ENCODE peak calls at places on chromosomes 4 and X, in four cellular contexts. One of them, this sample, is unnamed.

GRCh38 chr4:81398379-81398778 is 73.3 kb downstream of the RASGEF1B start:
- DNase-seq in GM23338: no peak
- DNase-seq in omental fat pad: no peak
- DNase-seq in OCI-LY7: no peak
- DNase-seq in this sample: no peak

GRCh38 chr4:103415801-103416200 is 217.7 kb upstream of the CENPE start:
- DNase-seq in GM23338: no peak
- DNase-seq in omental fat pad: no peak
- DNase-seq in OCI-LY7: no peak
- DNase-seq in this sample: no peak

GRCh38 chr4:149716728-149717127 is 98.9 kb downstream of the IQCM start:
- DNase-seq in GM23338: no peak
- DNase-seq in omental fat pad: no peak
- DNase-seq in OCI-LY7: no peak
- DNase-seq in this sample: no peak

GRCh38 chr4:29467044-29467717 is 1253.0 kb upstream of the PCDH7 start:
- DNase-seq in GM23338: no peak
- DNase-seq in omental fat pad: no peak
- DNase-seq in OCI-LY7: no peak
- DNase-seq in this sample: no peak

GRCh38 chrX:107000013-107000515 is at the start of gene MORC4:
- DNase-seq in GM23338: peak
- DNase-seq in omental fat pad: peak
- DNase-seq in OCI-LY7: peak
- DNase-seq in this sample: peak

GRCh38 chr4:176001171-176002006 is 64.3 kb upstream of the WDR17 start:
- DNase-seq in GM23338: peak
- DNase-seq in omental fat pad: no peak
- DNase-seq in OCI-LY7: no peak
- DNase-seq in this sample: peak

GRCh38 chr4:112970903-112971302 is 78.5 kb upstream of the ANK2 start:
- DNase-seq in GM23338: no peak
- DNase-seq in omental fat pad: no peak
- DNase-seq in OCI-LY7: no peak
- DNase-seq in this sample: no peak

GRCh38 chr4:87941537-87942392 is 33.7 kb upstream of the SPP1 start:
- DNase-seq in GM23338: no peak
- DNase-seq in omental fat pad: no peak
- DNase-seq in OCI-LY7: no peak
- DNase-seq in this sample: no peak

GRCh38 chr4:10015140-10015753 is 6.0 kb downstream of the SLC2A9 start:
- DNase-seq in GM23338: peak
- DNase-seq in omental fat pad: no peak
- DNase-seq in OCI-LY7: peak
- DNase-seq in this sample: peak

GRCh38 chr4:141346144-141346543 is 125.4 kb downstream of the ZNF330 start:
- DNase-seq in GM23338: peak
- DNase-seq in omental fat pad: no peak
- DNase-seq in OCI-LY7: peak
- DNase-seq in this sample: no peak

GRCh38 chrX:39982927-39983326 is 114.8 kb downstream of the BCOR start:
- DNase-seq in GM23338: no peak
- DNase-seq in omental fat pad: no peak
- DNase-seq in OCI-LY7: no peak
- DNase-seq in this sample: no peak

GRCh38 chr4:40915318-40916217 is 165.8 kb downstream of the NSUN7 start:
- DNase-seq in GM23338: no peak
- DNase-seq in omental fat pad: no peak
- DNase-seq in OCI-LY7: no peak
- DNase-seq in this sample: no peak

GRCh38 chr4:9999956-10000551 is 21.2 kb downstream of the SLC2A9 start:
- DNase-seq in GM23338: no peak
- DNase-seq in omental fat pad: no peak
- DNase-seq in OCI-LY7: no peak
- DNase-seq in this sample: no peak

GRCh38 chr4:100372432-100372831 is 145.4 kb downstream of the EMCN start:
- DNase-seq in GM23338: peak
- DNase-seq in omental fat pad: no peak
- DNase-seq in OCI-LY7: peak
- DNase-seq in this sample: no peak

GRCh38 chr4:56267558-56267957 is 119.7 kb downstream of the AASDH start:
- DNase-seq in GM23338: no peak
- DNase-seq in omental fat pad: no peak
- DNase-seq in OCI-LY7: no peak
- DNase-seq in this sample: no peak

GRCh38 chr4:142743071-142743825 is 102.9 kb downstream of the INPP4B start:
- DNase-seq in GM23338: no peak
- DNase-seq in omental fat pad: no peak
- DNase-seq in OCI-LY7: no peak
- DNase-seq in this sample: no peak

DNA sequence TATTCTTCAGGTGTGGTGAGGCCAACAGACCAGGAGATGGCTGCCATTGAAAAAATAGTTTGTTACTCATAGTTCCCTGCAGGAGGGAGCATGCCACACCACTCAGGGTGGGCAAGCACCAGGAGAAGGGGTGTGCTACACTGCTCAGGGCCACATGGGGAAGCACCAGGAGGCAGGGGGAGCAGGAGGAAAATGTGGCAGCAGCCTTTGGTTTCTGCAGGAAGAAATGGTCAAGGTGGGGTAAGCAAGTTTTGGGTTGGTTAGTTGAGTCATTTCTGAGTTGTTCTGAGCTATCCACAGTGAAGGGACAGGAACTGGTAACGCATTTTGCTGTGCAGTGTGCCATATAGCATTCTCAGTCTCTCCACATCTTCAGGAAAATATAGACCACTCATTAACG is 23.8 kb downstream of the FGFBP1 start:
- DNase-seq in GM23338: no peak
- DNase-seq in omental fat pad: no peak
- DNase-seq in OCI-LY7: no peak
- DNase-seq in this sample: no peak
- TF ChIP-seq CTCF in GM23338: no peak
- TF ChIP-seq CTCF in omental fat pad: no peak
- TF ChIP-seq CTCF in OCI-LY7: no peak
- TF ChIP-seq CTCF in this sample: no peak

DNA sequence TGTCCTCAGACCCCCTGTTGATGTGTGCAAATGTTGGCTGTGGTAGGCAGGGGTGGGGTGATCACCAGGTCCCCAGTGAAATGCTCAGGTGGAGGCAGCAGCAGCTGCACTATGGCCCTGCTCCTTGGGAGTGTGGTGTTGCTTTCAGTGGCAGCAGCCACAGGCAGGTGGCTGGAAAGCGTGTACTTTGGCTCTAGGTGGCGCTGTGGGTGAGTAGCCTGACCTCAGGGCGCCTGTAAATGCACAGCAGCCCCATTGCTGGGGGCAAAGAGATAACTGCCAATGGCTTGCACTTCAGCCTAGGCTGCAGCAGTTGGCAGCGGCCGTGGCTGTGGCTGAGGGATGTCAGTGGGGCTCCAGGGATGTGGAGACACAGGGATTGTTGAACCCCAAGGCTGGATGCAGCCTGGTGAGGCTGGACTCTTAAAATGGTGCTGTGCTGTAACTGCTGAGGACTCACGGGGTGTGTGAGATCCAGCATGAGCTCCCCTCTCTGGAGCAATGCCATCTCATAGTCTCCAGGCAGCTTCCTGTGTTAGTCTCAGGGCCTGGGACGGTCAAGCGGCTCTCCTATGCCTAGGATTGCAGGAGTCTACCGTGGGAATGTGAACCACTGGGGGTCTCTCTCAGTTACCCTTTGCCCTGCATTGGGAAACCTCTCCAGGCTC is 421.7 kb upstream of the HTR2C start:
- DNase-seq in GM23338: peak
- DNase-seq in omental fat pad: no peak
- DNase-seq in OCI-LY7: no peak
- DNase-seq in this sample: peak
- TF ChIP-seq CTCF in GM23338: peak
- TF ChIP-seq CTCF in omental fat pad: no peak
- TF ChIP-seq CTCF in OCI-LY7: no peak
- TF ChIP-seq CTCF in this sample: no peak

DNA sequence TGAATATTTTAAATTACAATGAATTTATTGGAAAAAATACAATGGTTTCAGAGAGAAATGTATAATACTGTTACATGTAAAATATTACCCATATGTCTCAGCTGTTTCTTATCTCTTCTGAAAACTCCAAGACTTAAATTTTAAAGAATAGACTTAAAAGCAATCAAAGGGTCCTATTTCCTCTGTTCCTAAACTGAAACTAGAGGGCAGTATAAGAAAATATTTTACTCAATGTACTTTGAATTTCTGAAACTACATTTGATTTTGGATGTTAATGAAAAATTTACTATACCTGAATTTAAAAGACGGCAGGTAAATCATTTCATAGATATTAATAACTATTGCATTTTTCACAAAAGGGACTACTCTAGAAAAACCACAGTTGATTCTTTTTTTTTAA is 200.2 kb downstream of the LRBA start:
- DNase-seq in GM23338: no peak
- DNase-seq in omental fat pad: no peak
- DNase-seq in OCI-LY7: no peak
- DNase-seq in this sample: no peak
- TF ChIP-seq CTCF in GM23338: peak
- TF ChIP-seq CTCF in omental fat pad: no peak
- TF ChIP-seq CTCF in OCI-LY7: peak
- TF ChIP-seq CTCF in this sample: no peak

DNA sequence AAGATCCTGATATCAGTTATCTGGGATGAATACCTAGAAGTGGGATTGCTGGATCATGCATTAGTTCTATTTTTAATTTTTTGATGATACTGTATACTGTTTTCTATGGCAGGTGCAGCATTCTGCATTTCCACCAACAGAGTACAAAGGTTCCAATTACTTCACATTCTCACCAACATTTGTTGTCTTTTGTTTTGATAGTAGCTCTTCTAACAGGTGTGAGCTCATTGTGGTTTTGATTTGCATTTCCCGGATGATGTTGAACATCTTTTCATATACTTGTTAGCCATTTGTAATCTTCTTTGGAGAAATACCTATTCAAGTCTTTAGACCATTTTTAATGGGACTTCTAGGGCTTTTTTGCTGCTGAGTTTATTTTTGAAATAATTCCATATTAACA is 139.2 kb upstream of the AMOT start:
- DNase-seq in GM23338: no peak
- DNase-seq in omental fat pad: no peak
- DNase-seq in OCI-LY7: no peak
- DNase-seq in this sample: no peak
- TF ChIP-seq CTCF in GM23338: no peak
- TF ChIP-seq CTCF in omental fat pad: no peak
- TF ChIP-seq CTCF in OCI-LY7: no peak
- TF ChIP-seq CTCF in this sample: no peak

GRCh38 chr4:13559414-13559813 is 15.1 kb upstream of the NKX3-2 start:
- DNase-seq in GM23338: peak
- DNase-seq in omental fat pad: no peak
- DNase-seq in OCI-LY7: no peak
- DNase-seq in this sample: no peak

GRCh38 chr4:13555325-13555724 is 11.0 kb upstream of the NKX3-2 start:
- DNase-seq in GM23338: peak
- DNase-seq in omental fat pad: no peak
- DNase-seq in OCI-LY7: no peak
- DNase-seq in this sample: no peak

GRCh38 chr4:13561673-13562072 is 17.4 kb upstream of the NKX3-2 start:
- DNase-seq in GM23338: no peak
- DNase-seq in omental fat pad: no peak
- DNase-seq in OCI-LY7: no peak
- DNase-seq in this sample: no peak

GRCh38 chr4:13562876-13563275 is 18.6 kb upstream of the NKX3-2 start:
- DNase-seq in GM23338: no peak
- DNase-seq in omental fat pad: no peak
- DNase-seq in OCI-LY7: no peak
- DNase-seq in this sample: no peak

GRCh38 chr4:13558881-13559280 is 14.6 kb upstream of the NKX3-2 start:
- DNase-seq in GM23338: no peak
- DNase-seq in omental fat pad: no peak
- DNase-seq in OCI-LY7: no peak
- DNase-seq in this sample: no peak
- TF ChIP-seq CTCF in GM23338: no peak
- TF ChIP-seq CTCF in omental fat pad: no peak
- TF ChIP-seq CTCF in OCI-LY7: no peak
- TF ChIP-seq CTCF in this sample: no peak

GRCh38 chr4:139525414-139525813 is 30.6 kb downstream of the SETD7 start:
- DNase-seq in GM23338: no peak
- DNase-seq in omental fat pad: no peak
- DNase-seq in OCI-LY7: no peak
- DNase-seq in this sample: no peak
- TF ChIP-seq CTCF in GM23338: no peak
- TF ChIP-seq CTCF in omental fat pad: no peak
- TF ChIP-seq CTCF in OCI-LY7: no peak
- TF ChIP-seq CTCF in this sample: no peak

GRCh38 chr4:79284893-79285292 is 41.0 kb downstream of the NAA11 start:
- DNase-seq in GM23338: no peak
- DNase-seq in omental fat pad: no peak
- DNase-seq in OCI-LY7: no peak
- DNase-seq in this sample: no peak
- TF ChIP-seq CTCF in GM23338: peak
- TF ChIP-seq CTCF in omental fat pad: no peak
- TF ChIP-seq CTCF in OCI-LY7: no peak
- TF ChIP-seq CTCF in this sample: no peak